ENCODE peak calls at places on chromosomes 12 and 14, in nine cellular contexts. S is HCT116; T is uterus; Z is CD8-positive, alpha-beta T cell; I is NCI-H524; U is GM23338; K is WERI-Rb-1; C is HTR-8/SVneo; R is astrocyte of the cerebellum. P is an unnamed sample.

GRCh38 chr14:104318558-104319488 is 180.4 kb downstream of the KIF26A start:
- DNase-seq in I (no peak), T (no peak), R (no peak), K (no peak), Z (no peak), S (no peak), U (no peak), C (no peak), P (no peak)

GRCh38 chr14:90697146-90697545 is 119.1 kb downstream of the TTC7B start:
- DNase-seq in T (no peak), Z (no peak), S (no peak), I (no peak), K (no peak), U (no peak), R (no peak), C (no peak), P (no peak)

GRCh38 chr14:92316116-92316515 is 6.8 kb upstream of the SLC24A4 start:
- DNase-seq in Z (no peak), K (no peak), T (no peak), I (no peak), U (no peak), S (no peak), C (no peak), R (no peak), P (no peak)

GRCh38 chr14:103385994-103386491 is 828 bp downstream of the MARK3 start:
- DNase-seq in R (no peak), I (peak; percentile 49), T (no peak), U (peak; percentile 42), S (no peak), K (peak; percentile 44), Z (peak; percentile 29), C (no peak), P (no peak)

GRCh38 chr14:82366803-82367202 is 833.1 kb upstream of the SEL1L start:
- DNase-seq in U (peak; percentile 56), K (no peak), I (peak; percentile 48), T (no peak), C (no peak), Z (no peak), S (no peak), R (no peak), P (peak; percentile 50)

GRCh38 chr12:119512772-119513497 is 80.6 kb upstream of the TMEM233 start:
- DNase-seq in C (peak; percentile 7), U (peak; percentile 79), Z (no peak), S (no peak), T (no peak), K (no peak), I (no peak), R (no peak), P (no peak)

GRCh38 chr14:105900398-105901160 is 374.2 kb downstream of the TMEM121 start:
- DNase-seq in K (no peak), I (no peak), Z (no peak), R (no peak), T (no peak), C (no peak), S (no peak), U (no peak), P (no peak)

GRCh38 chr12:111785651-111786050 is 18.9 kb downstream of the ALDH2 start:
- DNase-seq in T (no peak), Z (no peak), I (no peak), S (no peak), C (no peak), U (no peak), R (no peak), K (no peak), P (no peak)

GRCh38 chr12:46549527-46550265 is 177.1 kb upstream of the SLC38A2 start:
- DNase-seq in T (no peak), C (no peak), K (no peak), S (peak; percentile 84), I (no peak), Z (no peak), R (no peak), U (no peak), P (no peak)

GRCh38 chr14:88518592-88519512 is 36.0 kb downstream of the PTPN21 start:
- DNase-seq in Z (no peak), I (no peak), U (no peak), C (no peak), S (no peak), T (no peak), K (no peak), R (peak; percentile 13), P (no peak)

GRCh38 chr12:49244161-49244560 is 20.7 kb upstream of the TUBA1C start:
- DNase-seq in S (no peak), K (no peak), T (no peak), U (no peak), Z (no peak), R (peak; percentile 72), C (no peak), I (no peak), P (no peak)

GRCh38 chr12:79983492-79983891 is 48.6 kb upstream of the PPP1R12A start:
- DNase-seq in T (no peak), C (peak; percentile 80), K (no peak), U (no peak), S (no peak), I (no peak), Z (no peak), R (peak; percentile 70), P (no peak)

GRCh38 chr14:20516921-20517320 is 11.6 kb downstream of the RNASE10 start:
- DNase-seq in U (no peak), I (no peak), R (no peak), C (no peak), K (no peak), T (no peak), S (no peak), Z (no peak), P (no peak)

GRCh38 chr14:35158951-35159653 is 36.8 kb downstream of the PRORP start:
- DNase-seq in U (no peak), R (no peak), I (no peak), C (no peak), K (no peak), T (no peak), S (no peak), Z (no peak), P (no peak)

GRCh38 chr12:55931780-55932545 is 1.0 kb downstream of the DGKA start:
- DNase-seq in K (peak; percentile 25), R (no peak), Z (no peak), C (peak; percentile 35), T (peak; percentile 65), I (peak; percentile 23), U (peak; percentile 70), S (no peak), P (peak; percentile 63)

GRCh38 chr12:102976609-102977280 is 19.3 kb downstream of the ASCL1 start:
- DNase-seq in S (no peak), C (no peak), Z (no peak), I (no peak), T (no peak), U (peak; percentile 41), R (no peak), K (no peak), P (no peak)

GRCh38 chr14:80906336-80906735 is 35.2 kb downstream of the CEP128 start:
- DNase-seq in R (no peak), S (no peak), Z (no peak), K (no peak), C (no peak), T (no peak), U (no peak), I (peak; percentile 28), P (no peak)

GRCh38 chr12:99911076-99911475 is 73.7 kb downstream of the ANKS1B start:
- DNase-seq in R (peak; percentile 81), Z (no peak), C (peak; percentile 60), I (no peak), S (no peak), K (no peak), U (no peak), T (peak; percentile 25), P (no peak)

GRCh38 chr12:118274066-118274465 is 98.6 kb downstream of the TAOK3 start:
- DNase-seq in T (no peak), R (no peak), C (no peak), U (no peak), K (no peak), S (no peak), I (no peak), Z (no peak), P (no peak)

GRCh38 chr14:77250927-77251326 is 20.1 kb downstream of the NGB start:
- DNase-seq in T (no peak), S (no peak), C (no peak), I (no peak), Z (no peak), U (no peak), R (no peak), K (no peak), P (no peak)

GRCh38 chr12:131783915-131784541 is 44.2 kb upstream of the MMP17 start:
- DNase-seq in Z (no peak), T (no peak), R (peak; percentile 75), C (peak; percentile 85), K (no peak), S (peak; percentile 73), I (peak; percentile 34), U (peak; percentile 79), P (no peak)

GRCh38 chr12:94994312-94994711 is 9.2 kb downstream of the NDUFA12 start:
- DNase-seq in R (peak; percentile 67), C (peak; percentile 51), T (no peak), I (no peak), K (no peak), Z (no peak), U (no peak), S (peak; percentile 43), P (no peak)

GRCh38 chr12:112125250-112125999 is at the start of gene TRAFD1:
- DNase-seq in U (peak; percentile 98), S (peak; percentile 91), K (peak; percentile 95), R (peak; percentile 84), C (peak; percentile 99), T (peak; percentile 99), Z (peak; percentile 98), I (peak; percentile 95), P (peak; percentile 100)

GRCh38 chr14:20377171-20377570 is 33.7 kb downstream of the PARP2 start:
- DNase-seq in S (no peak), R (no peak), U (no peak), Z (no peak), C (no peak), I (no peak), K (no peak), T (no peak), P (no peak)

GRCh38 chr12:121121805-121122204 is 10.9 kb upstream of the P2RX7 start:
- DNase-seq in C (no peak), S (no peak), T (no peak), R (no peak), U (no peak), I (no peak), K (no peak), Z (no peak), P (no peak)

GRCh38 chr12:124463341-124463861 is 104.0 kb downstream of the NCOR2 start:
- DNase-seq in R (no peak), I (peak; percentile 98), Z (no peak), C (no peak), U (no peak), K (peak; percentile 98), S (no peak), T (no peak), P (peak; percentile 91)

GRCh38 chr12:91778938-91779400 is 366.7 kb downstream of the BTG1 start:
- DNase-seq in C (peak; percentile 68), T (peak; percentile 20), R (peak; percentile 40), S (peak; percentile 98), I (no peak), Z (peak; percentile 55), U (no peak), K (no peak), P (no peak)

P was measured in D341Med.